ENCODE peak calls at places on chromosomes 3 and 15, in four cellular contexts. M is psoas muscle, S is fibroblast of lung, N is A673. W is an unnamed sample.
A peak's percentile ranks its signal among the peaks of the same experiment; 100 is the strongest.

GRCh38 chr15:52609593-52609992 is 40.8 kb upstream of the ARPP19 start:
- DNase-seq in N (no peak), S (no peak), M (no peak), W (no peak)

GRCh38 chr3:130699765-130700164 is 46.9 kb downstream of the PIK3R4 start:
- DNase-seq in S (no peak), N (peak; percentile 39), M (no peak), W (no peak)

GRCh38 chr15:89680282-89680873 is 1.2 kb upstream of the PLIN1 start:
- DNase-seq in S (peak; percentile 69), N (no peak), M (peak; percentile 47), W (no peak)

GRCh38 chr3:182925330-182925943 is 54.9 kb downstream of the DCUN1D1 start:
- DNase-seq in M (peak; percentile 40), S (peak; percentile 47), N (no peak), W (no peak)

GRCh38 chr3:168455814-168456213 is 360.1 kb upstream of the GOLIM4 start:
- DNase-seq in M (no peak), N (no peak), S (no peak), W (no peak)

GRCh38 chr15:65055201-65055870 is 10.1 kb downstream of the SLC51B start:
- DNase-seq in S (peak; percentile 62), M (no peak), N (no peak), W (no peak)

GRCh38 chr3:174710622-174711021 is 148.5 kb upstream of the NAALADL2 start:
- DNase-seq in N (no peak), M (no peak), S (peak; percentile 76), W (no peak)

GRCh38 chr3:195566797-195567196 is 16.9 kb downstream of the APOD start:
- DNase-seq in N (no peak), M (no peak), S (no peak), W (no peak)

GRCh38 chr15:91689377-91689776 is 164.1 kb upstream of the SLCO3A1 start:
- DNase-seq in M (no peak), N (no peak), S (no peak), W (no peak)

GRCh38 chr15:99399612-99400011 is 148.3 kb downstream of the LRRC28 start:
- DNase-seq in N (no peak), S (peak; percentile 15), M (no peak), W (no peak)

GRCh38 chr3:43855674-43856299 is 165.0 kb downstream of the ABHD5 start:
- DNase-seq in M (peak; percentile 24), S (peak; percentile 46), N (peak; percentile 72), W (peak; percentile 65)

GRCh38 chr3:77328631-77329030 is 288.7 kb downstream of the ROBO2 start:
- DNase-seq in N (no peak), M (no peak), S (peak; percentile 18), W (no peak)
- H3K4me3 ChIP-seq in N (no peak overlapping the region), M (no peak overlapping the region), S (no peak overlapping the region), W (no peak overlapping the region)

DNA sequence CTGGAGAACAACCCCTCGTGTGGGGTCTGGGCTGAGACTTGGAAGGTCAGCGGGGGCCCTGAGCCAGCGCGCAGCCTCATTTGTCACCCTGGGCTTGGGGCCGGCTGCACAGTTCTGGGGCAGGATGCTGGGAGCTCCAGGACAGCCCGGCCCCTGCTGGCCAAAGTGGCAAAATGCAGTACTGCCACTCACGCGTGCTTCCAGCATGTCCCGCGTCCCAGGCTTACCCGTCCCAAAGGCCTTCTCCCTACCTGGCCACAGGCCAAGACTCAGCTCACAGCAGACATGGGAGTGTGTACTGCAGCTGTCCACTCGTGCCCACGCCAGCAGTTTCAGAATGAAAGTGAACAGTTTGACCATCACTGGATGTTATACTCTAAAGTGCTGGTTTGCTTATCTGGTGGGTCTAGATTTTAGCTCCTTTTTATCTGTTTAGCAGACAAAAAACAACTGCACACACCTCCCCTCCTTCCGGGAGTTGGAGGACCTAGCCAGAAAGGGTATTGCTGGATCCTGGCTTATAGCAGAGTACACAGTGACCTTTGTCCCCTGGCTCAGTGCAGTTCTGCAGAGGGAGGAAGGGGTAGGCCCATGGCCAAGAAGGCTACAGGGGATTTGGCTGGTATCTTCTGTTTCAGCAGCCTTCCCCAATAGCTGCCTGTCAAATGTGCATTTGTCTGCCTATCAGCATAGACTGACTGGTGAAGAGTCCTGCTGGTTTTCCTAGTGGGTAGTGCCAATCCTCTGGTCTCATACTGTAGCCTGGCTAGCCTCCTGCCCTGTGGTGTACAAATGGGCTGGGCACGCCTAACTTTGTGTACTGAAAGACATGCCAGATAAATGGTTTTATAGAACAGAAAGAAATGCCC is 23.2 kb upstream of the IP6K2 start:
- DNase-seq in N (peak; percentile 63), S (peak; percentile 68), M (peak; percentile 89), W (peak; percentile 81)
- H3K27ac ChIP-seq in N (no peak overlapping the region), S (no peak overlapping the region), M (peak overlapping the region; percentile 78), W (no peak overlapping the region)

GRCh38 chr15:92818658-92819311 is 81.3 kb upstream of the CHD2 start:
- DNase-seq in S (peak; percentile 28), N (no peak), M (no peak), W (no peak)
- H3K4me3 ChIP-seq in S (no peak overlapping the region), N (peak overlapping the region; percentile 31), M (peak overlapping the region; percentile 62), W (no peak overlapping the region)

GRCh38 chr15:43406192-43406591 is 35.3 kb downstream of the TUBGCP4 start:
- DNase-seq in M (no peak), N (no peak), S (no peak), W (no peak)
- H3K27ac ChIP-seq in M (no peak overlapping the region), N (no peak overlapping the region), S (no peak overlapping the region), W (no peak overlapping the region)

GRCh38 chr3:46398186-46398955 is 8.5 kb downstream of the CCR5AS start:
- DNase-seq in M (no peak), N (no peak), S (no peak), W (no peak)
- H3K4me3 ChIP-seq in M (no peak overlapping the region), N (no peak overlapping the region), S (no peak overlapping the region), W (no peak overlapping the region)

GRCh38 chr3:96959902-96960596 is 145.7 kb downstream of the EPHA6 start:
- DNase-seq in S (no peak), N (no peak), M (no peak), W (no peak)

GRCh38 chr3:96960661-96961330 is 146.4 kb downstream of the EPHA6 start:
- DNase-seq in S (no peak), M (no peak), N (no peak), W (no peak)

GRCh38 chr3:96958856-96959255 is 144.5 kb downstream of the EPHA6 start:
- DNase-seq in N (no peak), S (no peak), M (no peak), W (no peak)

GRCh38 chr3:96966181-96966929 is 152.0 kb downstream of the EPHA6 start:
- DNase-seq in M (no peak), S (peak; percentile 6), N (no peak), W (no peak)

GRCh38 chr3:96961576-96961975 is 147.2 kb downstream of the EPHA6 start:
- DNase-seq in N (no peak), M (no peak), S (no peak), W (no peak)
- H3K27ac ChIP-seq in N (no peak overlapping the region), M (no peak overlapping the region), S (no peak overlapping the region), W (no peak overlapping the region)

W was measured in left lung.